ENCODE peak calls at places on chromosomes 16 and 17, in six cellular contexts. One of them, this sample, is unnamed.

GRCh38 chr17:8272421-8272820 is 16.0 kb upstream of the RANGRF start:
- DNase-seq in activated CD8-positive, alpha-beta T cell treated with anti-CD3 and anti-CD28 coated beads, Interleukin-2, amount 10 ng/mL, durations not matched to agents 7 days and 5 days: no peak
- DNase-seq in nucleus accumbens: no peak
- DNase-seq in skeletal muscle cell: no peak
- DNase-seq in ELF-1: no peak
- DNase-seq in RPMI8226: no peak
- DNase-seq in this sample: no peak

GRCh38 chr16:50068550-50068949 is 2.8 kb downstream of the HEATR3 start:
- DNase-seq in nucleus accumbens: no peak
- DNase-seq in RPMI8226: no peak
- DNase-seq in skeletal muscle cell: no peak
- DNase-seq in activated CD8-positive, alpha-beta T cell treated with anti-CD3 and anti-CD28 coated beads, Interleukin-2, amount 10 ng/mL, durations not matched to agents 7 days and 5 days: no peak
- DNase-seq in ELF-1: no peak
- DNase-seq in this sample: no peak

GRCh38 chr16:66167564-66168291 is 198.8 kb upstream of the CDH5 start:
- DNase-seq in ELF-1: peak; percentile 34
- DNase-seq in activated CD8-positive, alpha-beta T cell treated with anti-CD3 and anti-CD28 coated beads, Interleukin-2, amount 10 ng/mL, durations not matched to agents 7 days and 5 days: no peak
- DNase-seq in RPMI8226: no peak
- DNase-seq in nucleus accumbens: no peak
- DNase-seq in skeletal muscle cell: no peak
- DNase-seq in this sample: peak; percentile 46

GRCh38 chr17:864315-864714 is 82.2 kb downstream of the MRM3 start:
- DNase-seq in nucleus accumbens: no peak
- DNase-seq in activated CD8-positive, alpha-beta T cell treated with anti-CD3 and anti-CD28 coated beads, Interleukin-2, amount 10 ng/mL, durations not matched to agents 7 days and 5 days: no peak
- DNase-seq in ELF-1: no peak
- DNase-seq in RPMI8226: no peak
- DNase-seq in skeletal muscle cell: no peak
- DNase-seq in this sample: no peak

GRCh38 chr16:57123969-57124674 is 31.7 kb downstream of the CPNE2 start:
- DNase-seq in RPMI8226: no peak
- DNase-seq in nucleus accumbens: no peak
- DNase-seq in ELF-1: no peak
- DNase-seq in activated CD8-positive, alpha-beta T cell treated with anti-CD3 and anti-CD28 coated beads, Interleukin-2, amount 10 ng/mL, durations not matched to agents 7 days and 5 days: no peak
- DNase-seq in skeletal muscle cell: no peak
- DNase-seq in this sample: no peak

GRCh38 chr17:75681289-75681688 is 14.2 kb downstream of the SAP30BP start:
- DNase-seq in RPMI8226: no peak
- DNase-seq in skeletal muscle cell: no peak
- DNase-seq in nucleus accumbens: no peak
- DNase-seq in ELF-1: peak; percentile 26
- DNase-seq in activated CD8-positive, alpha-beta T cell treated with anti-CD3 and anti-CD28 coated beads, Interleukin-2, amount 10 ng/mL, durations not matched to agents 7 days and 5 days: no peak
- DNase-seq in this sample: no peak

GRCh38 chr17:72725432-72726068 is 366.9 kb downstream of the SLC39A11 start:
- DNase-seq in ELF-1: peak; percentile 75
- DNase-seq in nucleus accumbens: peak; percentile 15
- DNase-seq in skeletal muscle cell: no peak
- DNase-seq in RPMI8226: peak; percentile 61
- DNase-seq in activated CD8-positive, alpha-beta T cell treated with anti-CD3 and anti-CD28 coated beads, Interleukin-2, amount 10 ng/mL, durations not matched to agents 7 days and 5 days: peak; percentile 66
- DNase-seq in this sample: peak; percentile 60

GRCh38 chr17:75267403-75268232 is 3.4 kb downstream of the MIF4GD start:
- DNase-seq in ELF-1: peak; percentile 83
- DNase-seq in RPMI8226: no peak
- DNase-seq in activated CD8-positive, alpha-beta T cell treated with anti-CD3 and anti-CD28 coated beads, Interleukin-2, amount 10 ng/mL, durations not matched to agents 7 days and 5 days: no peak
- DNase-seq in skeletal muscle cell: no peak
- DNase-seq in nucleus accumbens: no peak
- DNase-seq in this sample: no peak

GRCh38 chr16:2142942-2143868 is 5.2 kb upstream of the RAB26 start:
- DNase-seq in nucleus accumbens: no peak
- DNase-seq in RPMI8226: peak; percentile 11
- DNase-seq in activated CD8-positive, alpha-beta T cell treated with anti-CD3 and anti-CD28 coated beads, Interleukin-2, amount 10 ng/mL, durations not matched to agents 7 days and 5 days: no peak
- DNase-seq in skeletal muscle cell: no peak
- DNase-seq in ELF-1: peak; percentile 35
- DNase-seq in this sample: no peak

GRCh38 chr16:67548265-67549126 is 13.8 kb upstream of the CTCF start:
- DNase-seq in skeletal muscle cell: no peak
- DNase-seq in nucleus accumbens: no peak
- DNase-seq in activated CD8-positive, alpha-beta T cell treated with anti-CD3 and anti-CD28 coated beads, Interleukin-2, amount 10 ng/mL, durations not matched to agents 7 days and 5 days: no peak
- DNase-seq in ELF-1: no peak
- DNase-seq in RPMI8226: peak; percentile 81
- DNase-seq in this sample: no peak

GRCh38 chr16:68345958-68346635 is 35.3 kb downstream of the PRMT7 start:
- DNase-seq in ELF-1: no peak
- DNase-seq in RPMI8226: no peak
- DNase-seq in skeletal muscle cell: no peak
- DNase-seq in activated CD8-positive, alpha-beta T cell treated with anti-CD3 and anti-CD28 coated beads, Interleukin-2, amount 10 ng/mL, durations not matched to agents 7 days and 5 days: no peak
- DNase-seq in nucleus accumbens: no peak
- DNase-seq in this sample: no peak

GRCh38 chr17:44334315-44335181 is 9.9 kb upstream of the SLC25A39 start:
- DNase-seq in skeletal muscle cell: no peak
- DNase-seq in nucleus accumbens: no peak
- DNase-seq in RPMI8226: peak; percentile 96
- DNase-seq in ELF-1: no peak
- DNase-seq in activated CD8-positive, alpha-beta T cell treated with anti-CD3 and anti-CD28 coated beads, Interleukin-2, amount 10 ng/mL, durations not matched to agents 7 days and 5 days: no peak
- DNase-seq in this sample: no peak

GRCh38 chr16:89917773-89918452 is 749 bp upstream of the MC1R start:
- DNase-seq in activated CD8-positive, alpha-beta T cell treated with anti-CD3 and anti-CD28 coated beads, Interleukin-2, amount 10 ng/mL, durations not matched to agents 7 days and 5 days: peak; percentile 91
- DNase-seq in ELF-1: peak; percentile 92
- DNase-seq in skeletal muscle cell: peak; percentile 78
- DNase-seq in RPMI8226: peak; percentile 90
- DNase-seq in nucleus accumbens: peak; percentile 18
- DNase-seq in this sample: peak; percentile 93

GRCh38 chr16:65122724-65122973 is 786 bp upstream of the CDH11 start:
- DNase-seq in skeletal muscle cell: no peak
- DNase-seq in nucleus accumbens: no peak
- DNase-seq in activated CD8-positive, alpha-beta T cell treated with anti-CD3 and anti-CD28 coated beads, Interleukin-2, amount 10 ng/mL, durations not matched to agents 7 days and 5 days: no peak
- DNase-seq in ELF-1: no peak
- DNase-seq in RPMI8226: no peak
- DNase-seq in this sample: no peak

GRCh38 chr16:19664166-19664565 is 53.9 kb downstream of the KNOP1 start:
- DNase-seq in RPMI8226: no peak
- DNase-seq in nucleus accumbens: no peak
- DNase-seq in ELF-1: no peak
- DNase-seq in skeletal muscle cell: no peak
- DNase-seq in activated CD8-positive, alpha-beta T cell treated with anti-CD3 and anti-CD28 coated beads, Interleukin-2, amount 10 ng/mL, durations not matched to agents 7 days and 5 days: no peak
- DNase-seq in this sample: no peak

GRCh38 chr16:1610841-1611653 is 825 bp downstream of the IFT140 start:
- DNase-seq in nucleus accumbens: no peak
- DNase-seq in ELF-1: no peak
- DNase-seq in skeletal muscle cell: peak; percentile 21
- DNase-seq in RPMI8226: no peak
- DNase-seq in activated CD8-positive, alpha-beta T cell treated with anti-CD3 and anti-CD28 coated beads, Interleukin-2, amount 10 ng/mL, durations not matched to agents 7 days and 5 days: no peak
- DNase-seq in this sample: no peak

GRCh38 chr17:73710095-73710592 is 65.9 kb upstream of the SDK2 start:
- DNase-seq in skeletal muscle cell: no peak
- DNase-seq in RPMI8226: peak; percentile 51
- DNase-seq in nucleus accumbens: peak; percentile 47
- DNase-seq in activated CD8-positive, alpha-beta T cell treated with anti-CD3 and anti-CD28 coated beads, Interleukin-2, amount 10 ng/mL, durations not matched to agents 7 days and 5 days: peak; percentile 82
- DNase-seq in ELF-1: peak; percentile 83
- DNase-seq in this sample: peak; percentile 80

GRCh38 chr17:19376799-19377198 is 1.5 kb upstream of the MAPK7 start:
- DNase-seq in nucleus accumbens: no peak
- DNase-seq in activated CD8-positive, alpha-beta T cell treated with anti-CD3 and anti-CD28 coated beads, Interleukin-2, amount 10 ng/mL, durations not matched to agents 7 days and 5 days: no peak
- DNase-seq in ELF-1: no peak
- DNase-seq in skeletal muscle cell: no peak
- DNase-seq in RPMI8226: no peak
- DNase-seq in this sample: no peak

GRCh38 chr16:87657621-87658192 is 55.4 kb downstream of the JPH3 start:
- DNase-seq in RPMI8226: peak; percentile 33
- DNase-seq in nucleus accumbens: no peak
- DNase-seq in ELF-1: peak; percentile 67
- DNase-seq in activated CD8-positive, alpha-beta T cell treated with anti-CD3 and anti-CD28 coated beads, Interleukin-2, amount 10 ng/mL, durations not matched to agents 7 days and 5 days: peak; percentile 28
- DNase-seq in skeletal muscle cell: no peak
- DNase-seq in this sample: peak; percentile 37

This sample was measured in A673.